ENCODE peak calls at places on chromosomes 1 and 21, in eight cellular contexts. V is progenitor cell of endocrine pancreas, C is kidney epithelial cell, O is osteoblast, D is PC-3, U is GM10248, N is left ventricle myocardium inferior, X is bronchial epithelial cell. Q is an unnamed sample.

GRCh38 chr1:45954401-45954847 is 151.0 kb downstream of the MAST2 start:
- DNase-seq in X (peak; percentile 74), O (no peak), V (no peak), U (no peak), D (peak; percentile 25), C (peak; percentile 70), N (no peak), Q (no peak)

GRCh38 chr1:166036092-166036491 is 130.7 kb downstream of the FAM78B start:
- DNase-seq in U (no peak), X (no peak), V (no peak), C (no peak), N (no peak), O (no peak), D (no peak), Q (no peak)

GRCh38 chr1:21280011-21280471 is 10.2 kb downstream of the ECE1 start:
- DNase-seq in O (peak; percentile 72), X (no peak), D (no peak), C (no peak), V (no peak), U (no peak), N (peak; percentile 60), Q (no peak)

GRCh38 chr1:40114400-40114799 is 17.3 kb upstream of the PPT1 start:
- DNase-seq in U (no peak), V (no peak), N (no peak), C (no peak), O (no peak), D (no peak), X (no peak), Q (no peak)

GRCh38 chr21:38136201-38136600 is 120.6 kb upstream of the KCNJ15 start:
- DNase-seq in N (no peak), O (no peak), D (peak; percentile 46), U (no peak), C (no peak), X (peak; percentile 37), V (no peak), Q (no peak)

GRCh38 chr1:147545133-147545532 is 3.8 kb downstream of the BCL9 start:
- DNase-seq in V (no peak), C (peak; percentile 95), D (peak; percentile 95), X (peak; percentile 99), U (no peak), N (no peak), O (peak; percentile 85), Q (no peak)

GRCh38 chr1:54407201-54407956 is 1.2 kb upstream of the SSBP3 start:
- DNase-seq in U (peak; percentile 84), C (peak; percentile 69), N (peak; percentile 39), X (peak; percentile 89), V (peak; percentile 47), D (peak; percentile 90), O (peak; percentile 99), Q (peak; percentile 39)

GRCh38 chr1:50605186-50605875 is 182.1 kb upstream of the DMRTA2 start:
- DNase-seq in U (peak; percentile 29), O (peak; percentile 34), N (no peak), X (peak; percentile 59), V (no peak), D (peak; percentile 22), C (peak; percentile 2), Q (no peak)

GRCh38 chr1:167128261-167129227 is 34.7 kb downstream of the STYXL2 start:
- DNase-seq in V (no peak), C (no peak), U (no peak), X (no peak), O (peak; percentile 75), D (peak; percentile 50), N (no peak), Q (no peak)

GRCh38 chr1:182685186-182685585 is 799 bp upstream of the RGS8 start:
- DNase-seq in C (no peak), D (no peak), U (no peak), V (no peak), O (no peak), N (no peak), X (no peak), Q (no peak)

GRCh38 chr1:50779811-50780210 is 180.3 kb downstream of the FAF1 start:
- DNase-seq in O (no peak), C (no peak), D (no peak), U (no peak), N (no peak), V (no peak), X (no peak), Q (no peak)

GRCh38 chr21:37276377-37276776 is 9.2 kb upstream of the VPS26C start:
- DNase-seq in X (no peak), O (no peak), U (no peak), C (no peak), N (no peak), V (no peak), D (no peak), Q (no peak)

GRCh38 chr1:148263128-148263905 is 111.2 kb upstream of the NBPF11 start:
- DNase-seq in V (peak; percentile 28), O (peak; percentile 86), C (peak; percentile 87), D (peak; percentile 98), U (peak; percentile 76), N (peak; percentile 16), X (peak; percentile 98), Q (peak; percentile 56)

GRCh38 chr1:37923551-37923889 is 23.3 kb downstream of the INPP5B start:
- DNase-seq in V (no peak), N (no peak), X (no peak), C (no peak), D (no peak), O (no peak), U (no peak), Q (no peak)

GRCh38 chr1:115828101-115829022 is 12.6 kb downstream of the NHLH2 start:
- DNase-seq in U (no peak), O (peak; percentile 71), C (no peak), V (peak; percentile 28), N (no peak), X (no peak), D (no peak), Q (peak; percentile 98)

GRCh38 chr1:176227579-176227978 is 20.5 kb upstream of the COP1 start:
- DNase-seq in D (no peak), C (no peak), U (no peak), O (no peak), V (no peak), X (no peak), N (no peak), Q (no peak)

GRCh38 chr1:56301791-56302190 is 277.6 kb downstream of the PLPP3 start:
- DNase-seq in C (no peak), X (peak; percentile 39), U (no peak), O (peak; percentile 93), V (no peak), D (peak; percentile 85), N (no peak), Q (no peak)

GRCh38 chr1:78627321-78627720 is 7.1 kb downstream of the IFI44L start:
- DNase-seq in V (no peak), U (no peak), N (no peak), O (no peak), X (no peak), D (peak; percentile 87), C (no peak), Q (no peak)

GRCh38 chr1:168455764-168456163 is 88.0 kb downstream of the XCL2 start:
- DNase-seq in D (no peak), U (no peak), X (no peak), C (no peak), N (no peak), O (peak; percentile 68), V (no peak), Q (no peak)

GRCh38 chr21:23455676-23456075 is 2151.6 kb downstream of the MRPL39 start:
- DNase-seq in C (no peak), D (no peak), N (no peak), U (no peak), V (no peak), O (no peak), X (no peak), Q (no peak)

GRCh38 chr1:26701995-26702679 is 6.3 kb downstream of the ARID1A start:
- DNase-seq in O (no peak), D (peak; percentile 54), U (no peak), C (no peak), V (no peak), N (no peak), X (peak; percentile 76), Q (no peak)

GRCh38 chr1:156487862-156488261 is 12.7 kb downstream of the MEF2D start:
- DNase-seq in O (no peak), U (peak; percentile 75), N (no peak), C (no peak), X (no peak), V (no peak), D (no peak), Q (no peak)

GRCh38 chr21:33036430-33037162 is 10.9 kb downstream of the OLIG2 start:
- DNase-seq in O (peak; percentile 96), N (peak; percentile 41), C (no peak), D (peak; percentile 57), U (no peak), V (no peak), X (peak; percentile 44), Q (peak; percentile 43)
- TF ChIP-seq CTCF in O (no peak), N (no peak), C (no peak), D (no peak), U (no peak), V (no peak), X (no peak), Q (no peak)

GRCh38 chr1:58816072-58816746 is 32.4 kb upstream of the JUN start:
- DNase-seq in N (peak; percentile 93), U (peak; percentile 92), X (peak; percentile 75), O (peak; percentile 98), C (no peak), D (peak; percentile 89), V (peak; percentile 59), Q (peak; percentile 64)
- TF ChIP-seq CTCF in N (peak; percentile 36), U (peak; percentile 33), X (no peak), O (no peak), C (peak; percentile 18), D (peak; percentile 11), V (no peak), Q (no peak)

GRCh38 chr1:42730988-42731387 is 9.0 kb downstream of the CLDN19 start:
- DNase-seq in C (no peak), U (no peak), X (peak; percentile 63), O (no peak), V (no peak), N (no peak), D (peak; percentile 76), Q (no peak)
- TF ChIP-seq CTCF in C (peak; percentile 2), U (peak; percentile 10), X (peak; percentile 23), O (no peak), V (no peak), N (no peak), D (peak; percentile 65), Q (no peak)

DNA sequence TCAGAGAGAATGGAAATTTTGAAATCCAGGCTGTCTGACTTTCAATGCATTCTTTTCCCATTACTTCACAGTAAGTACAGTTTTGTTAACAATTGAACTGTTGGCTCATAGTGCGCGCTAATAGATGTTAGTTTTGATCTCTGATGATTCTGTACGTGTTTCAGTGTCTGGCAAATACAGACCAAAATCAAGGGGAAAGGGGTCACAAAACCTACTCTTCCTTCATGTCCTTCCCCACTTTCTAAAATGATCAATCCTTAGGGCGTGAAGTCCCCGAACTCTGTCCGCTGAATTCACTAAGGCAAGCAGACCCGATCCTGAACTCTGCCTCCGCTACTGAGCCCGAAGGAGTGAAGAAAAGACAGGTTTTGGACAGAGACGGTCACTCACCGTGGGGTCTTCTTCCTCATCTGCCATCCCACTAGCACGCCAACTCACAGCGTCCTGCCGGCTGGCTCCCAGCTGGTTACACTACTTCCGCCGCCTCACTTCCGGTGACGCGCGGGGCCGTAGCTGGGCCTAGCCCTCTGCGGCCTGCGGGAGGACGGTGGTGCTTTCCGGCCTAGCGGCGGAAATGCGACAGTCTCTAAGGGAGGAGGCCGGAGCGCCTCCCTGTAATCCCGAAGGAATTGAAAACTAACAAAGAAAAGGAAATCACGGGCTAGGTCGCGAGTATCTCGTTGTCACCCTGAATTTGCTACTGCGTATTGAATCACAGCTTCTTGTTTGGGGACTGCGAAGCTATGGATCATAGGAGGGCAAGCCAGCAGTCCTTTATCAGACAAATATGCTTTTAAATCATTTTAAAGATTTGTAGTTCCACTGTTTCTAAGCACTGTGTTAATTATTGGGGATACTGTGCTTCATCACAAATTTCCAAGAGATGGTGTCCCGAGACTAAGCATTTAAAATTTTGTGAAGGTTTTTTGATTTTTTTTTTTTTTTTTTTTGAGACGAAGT is at the start of gene TAF13:
- DNase-seq in U (peak; percentile 94), O (peak; percentile 97), D (peak; percentile 95), N (peak; percentile 96), C (peak; percentile 70), V (peak; percentile 79), X (peak; percentile 87), Q (peak; percentile 96)
- TF ChIP-seq CTCF in U (peak; percentile 8), O (no peak), D (no peak), N (peak; percentile 58), C (no peak), V (no peak), X (peak; percentile 46), Q (no peak)

Q was measured in glutamatergic neuron.